ENCODE peak calls at places on chromosomes 13 and 19, in four cellular contexts. M is breast epithelium, Z is prostate gland, L is endothelial cell of umbilical vein. T is an unnamed sample.

GRCh38 chr13:79937311-79938243 is 403.3 kb downstream of the SPRY2 start:
- DNase-seq in L (peak; percentile 51), M (no peak), Z (no peak), T (no peak)

GRCh38 chr19:54317965-54318240 is 4.9 kb upstream of the LILRA5 start:
- DNase-seq in L (no peak), M (no peak), Z (no peak), T (no peak)

GRCh38 chr13:111505175-111505777 is 184.8 kb downstream of the TEX29 start:
- DNase-seq in Z (no peak), M (peak; percentile 7), L (no peak), T (no peak)

GRCh38 chr19:58581227-58582141 is 8.3 kb upstream of the MZF1 start:
- DNase-seq in M (peak; percentile 80), L (peak; percentile 91), Z (peak; percentile 81), T (peak; percentile 78)

GRCh38 chr19:38977445-38978314 is 2.1 kb upstream of the FBXO17 start:
- DNase-seq in M (no peak), Z (no peak), L (no peak), T (no peak)

GRCh38 chr13:47038196-47038595 is 141.3 kb upstream of the HTR2A start:
- DNase-seq in Z (no peak), M (no peak), L (no peak), T (no peak)

GRCh38 chr13:39415403-39415802 is 187.6 kb downstream of the LHFPL6 start:
- DNase-seq in L (peak; percentile 78), M (no peak), Z (peak; percentile 23), T (no peak)

GRCh38 chr19:33404916-33405315 is 31.4 kb downstream of the CEBPG start:
- DNase-seq in M (peak; percentile 39), L (no peak), Z (no peak), T (no peak)

GRCh38 chr13:51524846-51525566 is 59.3 kb upstream of the WDFY2 start:
- DNase-seq in L (no peak), M (no peak), Z (no peak), T (no peak)

GRCh38 chr13:76677047-76677446 is 209.2 kb downstream of the KCTD12 start:
- DNase-seq in Z (no peak), L (peak; percentile 34), M (no peak), T (no peak)

GRCh38 chr13:88085036-88085435 is 413.9 kb downstream of the SLITRK5 start:
- DNase-seq in Z (no peak), M (no peak), L (no peak), T (no peak)

GRCh38 chr13:111177081-111177711 is 62.1 kb downstream of the ARHGEF7 start:
- DNase-seq in M (no peak), Z (no peak), L (peak; percentile 95), T (peak; percentile 39)

GRCh38 chr19:17260842-17261325 is 3.7 kb downstream of the USHBP1 start:
- DNase-seq in Z (peak; percentile 67), M (peak; percentile 86), L (peak; percentile 74), T (peak; percentile 96)

DNA sequence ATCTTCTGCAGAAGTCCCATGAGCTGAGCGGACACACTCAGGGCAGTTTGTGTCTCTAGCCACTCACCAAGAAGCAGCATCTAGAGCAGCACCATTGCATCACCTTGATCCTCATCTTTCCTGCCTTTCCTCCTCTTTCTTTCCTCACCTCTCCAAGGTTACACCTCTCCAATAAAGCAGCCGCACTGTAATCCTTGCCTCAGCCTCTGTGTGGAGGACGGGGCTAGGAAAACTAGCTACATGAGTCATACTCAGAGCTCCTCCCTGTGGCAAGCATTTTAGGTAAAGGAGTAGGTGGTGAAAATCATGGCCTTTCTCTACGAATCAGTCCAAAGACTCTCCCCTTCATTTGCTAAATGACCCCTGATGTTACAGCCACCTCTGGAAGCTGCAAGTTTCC is 108.8 kb downstream of the DNAJC15 start:
- DNase-seq in L (peak; percentile 16), Z (peak; percentile 27), M (no peak), T (no peak)
- TF ChIP-seq CTCF in L (no peak), Z (peak; percentile 27), M (no peak), T (no peak)

GRCh38 chr19:10431254-10431942 is 11.1 kb downstream of the PDE4A start:
- DNase-seq in Z (no peak), M (no peak), L (no peak), T (no peak)
- TF ChIP-seq POLR2A in Z (no peak), M (no peak), L (no peak), T (no peak)

GRCh38 chr19:32053366-32053765 is 292.0 kb upstream of the ZNF507 start:
- DNase-seq in M (no peak), L (no peak), Z (no peak), T (no peak)
- TF ChIP-seq CTCF in M (no peak), L (no peak), Z (no peak), T (no peak)

DNA sequence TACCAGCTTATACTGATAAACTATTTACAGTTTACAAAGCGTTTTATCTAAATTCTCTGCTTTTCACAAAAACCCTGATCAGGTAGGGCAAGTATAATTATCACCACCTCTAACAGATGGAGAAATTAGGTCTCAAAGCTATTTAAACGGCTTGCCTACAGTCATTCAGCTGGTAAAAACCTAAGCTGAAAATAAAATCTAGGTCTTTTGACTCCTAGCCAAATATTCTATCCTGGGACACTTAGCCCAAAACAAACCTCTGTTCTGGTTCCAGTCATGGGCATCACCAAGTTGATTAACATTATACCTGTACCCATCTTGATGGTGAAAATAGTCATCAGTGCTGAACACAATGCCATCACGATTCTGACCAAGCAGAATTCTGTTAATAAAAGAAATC is 11.4 kb downstream of the N4BP2L2 start:
- DNase-seq in Z (no peak), M (no peak), L (no peak), T (no peak)
- TF ChIP-seq POLR2A in Z (no peak), M (no peak), L (no peak), T (no peak)

DNA sequence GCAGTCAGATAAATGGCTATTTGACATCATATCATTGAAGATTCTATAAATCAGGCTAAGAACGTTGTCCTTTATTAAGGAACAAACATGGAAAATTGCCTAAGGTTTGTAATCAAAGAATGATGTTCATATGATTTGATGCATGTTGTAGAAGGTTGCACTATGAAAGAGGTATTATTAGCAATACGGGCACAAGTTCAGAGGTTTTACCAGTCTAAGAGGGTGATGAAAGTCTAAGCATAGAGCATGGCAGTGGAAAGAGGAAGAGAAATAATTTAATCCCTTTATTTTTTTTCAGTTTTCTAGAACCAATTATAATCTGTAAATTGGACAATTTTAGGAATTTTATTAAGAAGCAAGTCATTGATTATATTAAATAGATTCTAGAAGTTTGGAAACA is 450.7 kb downstream of the FGF14 start:
- DNase-seq in L (no peak), Z (no peak), M (no peak), T (no peak)
- TF ChIP-seq CTCF in L (no peak), Z (no peak), M (no peak), T (no peak)

DNA sequence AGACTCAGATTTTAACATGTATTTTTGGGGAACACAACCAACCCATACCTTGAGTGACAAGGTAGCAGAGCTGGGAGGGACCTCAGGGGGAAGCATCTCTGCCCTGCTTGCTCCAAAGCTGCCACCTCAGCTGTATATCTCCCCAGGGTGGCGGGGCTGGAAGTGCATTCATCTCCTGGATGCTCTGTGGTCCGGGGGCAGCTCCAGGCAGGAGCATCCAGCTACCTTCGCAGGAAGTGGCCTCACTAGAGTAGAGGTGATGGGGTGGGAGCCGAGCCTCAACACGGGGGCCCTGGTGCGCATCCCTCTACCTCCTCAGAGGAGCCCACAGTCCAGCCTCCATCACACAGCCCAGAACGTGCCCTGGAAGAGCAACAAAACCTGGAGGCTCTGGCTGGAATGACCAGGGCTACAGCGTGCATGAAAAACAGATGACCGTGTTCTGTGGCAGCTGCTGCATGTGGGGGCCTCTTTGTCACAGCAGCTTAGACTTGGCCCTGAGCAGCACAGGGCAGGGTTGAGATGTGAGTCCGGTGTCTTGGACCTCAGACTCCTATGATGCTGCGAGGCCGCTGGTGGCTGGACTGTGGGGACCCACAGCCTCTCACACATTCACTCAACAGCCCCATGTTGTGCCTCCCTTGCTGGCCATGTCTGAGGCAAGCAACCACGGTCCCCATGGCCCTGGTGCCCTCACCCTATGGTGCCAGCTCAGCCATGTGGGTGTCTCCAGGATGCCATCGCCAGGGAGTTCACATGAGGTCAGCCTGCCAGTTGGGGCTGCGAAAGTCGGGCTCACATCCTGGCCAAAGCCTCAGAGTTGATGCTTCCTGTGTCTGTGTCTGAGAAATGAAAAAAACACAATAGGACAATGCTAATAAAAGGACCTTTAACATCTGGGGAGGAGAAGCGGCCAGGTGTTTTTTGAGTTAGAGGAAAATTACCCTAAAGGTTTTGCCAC is 17.1 kb upstream of the GAS6 start:
- DNase-seq in M (no peak), L (peak; percentile 67), Z (no peak), T (peak; percentile 80)
- TF ChIP-seq POLR2A in M (no peak), L (no peak), Z (no peak), T (no peak)